ENCODE peak calls at places on chromosomes 12 and 14, in five cellular contexts. G, Y, S, V and A are unnamed samples.

GRCh38 chr12:87931764-87932163 is 97.4 kb downstream of the C12orf50 start:
- DNase-seq in G (no peak), Y (no peak), S (no peak), V (no peak), A (peak; percentile 8)

GRCh38 chr14:75615200-75615599 is 36.8 kb downstream of the FLVCR2 start:
- DNase-seq in G (peak; percentile 62), Y (peak; percentile 18), S (no peak), V (no peak), A (no peak)

GRCh38 chr12:6465467-6466183 is 4.9 kb downstream of the VAMP1 start:
- DNase-seq in G (peak; percentile 72), Y (peak; percentile 63), S (no peak), V (peak; percentile 51), A (peak; percentile 86)

GRCh38 chr12:54160050-54160449 is 28.7 kb downstream of the SMUG1 start:
- DNase-seq in G (no peak), Y (no peak), S (no peak), V (no peak), A (no peak)

GRCh38 chr12:65602579-65603295 is 221.5 kb upstream of the HMGA2 start:
- DNase-seq in G (peak; percentile 78), Y (peak; percentile 81), S (peak; percentile 84), V (peak; percentile 86), A (peak; percentile 97)

GRCh38 chr14:54291491-54292191 is 105.2 kb upstream of the CDKN3 start:
- DNase-seq in G (no peak), Y (peak; percentile 22), S (no peak), V (no peak), A (peak; percentile 59)

GRCh38 chr14:65434216-65434850 is 21.8 kb downstream of the FUT8 start:
- DNase-seq in G (no peak), Y (no peak), S (no peak), V (no peak), A (no peak)

GRCh38 chr12:47317182-47317915 is 237.6 kb upstream of the AMIGO2 start:
- DNase-seq in G (no peak), Y (no peak), S (no peak), V (no peak), A (no peak)

GRCh38 chr12:132429122-132429931 is 60.6 kb upstream of the FBRSL1 start:
- DNase-seq in G (peak; percentile 97), Y (no peak), S (no peak), V (no peak), A (no peak)

GRCh38 chr12:75389706-75390105 is 1.2 kb upstream of the GLIPR1L2 start:
- DNase-seq in G (no peak), Y (no peak), S (no peak), V (no peak), A (no peak)
- H3K4me3 ChIP-seq in G (no peak overlapping the region), Y (peak overlapping the region; percentile 62), S (peak overlapping the region; percentile 69), V (no peak overlapping the region), A (peak overlapping the region; percentile 35)

DNA sequence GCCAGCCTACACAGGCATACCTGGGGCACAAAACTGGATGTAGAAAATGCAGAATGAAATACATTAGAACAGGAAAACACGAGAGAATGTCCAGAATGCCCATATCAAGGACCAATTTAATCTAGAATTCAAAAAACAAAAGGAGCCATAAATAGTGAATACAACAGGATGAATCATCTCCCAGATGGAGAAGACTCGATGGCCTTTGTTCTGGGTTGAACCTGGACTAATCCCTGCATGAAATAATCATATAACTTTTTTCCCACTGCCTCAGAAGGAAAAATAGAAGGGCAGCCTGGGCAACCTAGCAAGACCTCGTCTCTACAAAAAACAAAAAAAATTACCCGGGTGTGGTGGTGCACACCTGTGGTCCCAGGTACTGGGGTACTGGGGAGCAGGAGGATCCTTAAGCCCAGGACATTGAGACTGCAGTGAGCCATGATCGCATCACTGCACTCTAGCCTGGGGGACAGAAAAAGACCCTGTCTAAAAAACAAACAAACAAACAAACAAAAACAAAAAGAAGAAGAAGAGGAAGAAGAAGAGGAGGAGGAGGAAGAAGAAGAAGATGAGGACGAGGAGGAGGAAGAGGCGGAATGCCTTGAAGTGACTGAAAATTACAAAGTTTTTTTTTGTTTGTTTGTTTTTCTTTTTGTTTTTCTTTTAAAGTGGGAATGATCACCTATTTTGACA is 30.3 kb upstream of the NRDE2 start:
- DNase-seq in G (no peak), Y (no peak), S (no peak), V (no peak), A (no peak)
- TF ChIP-seq CTCF in G (no peak), Y (no peak), S (no peak), V (no peak), A (no peak)

DNA sequence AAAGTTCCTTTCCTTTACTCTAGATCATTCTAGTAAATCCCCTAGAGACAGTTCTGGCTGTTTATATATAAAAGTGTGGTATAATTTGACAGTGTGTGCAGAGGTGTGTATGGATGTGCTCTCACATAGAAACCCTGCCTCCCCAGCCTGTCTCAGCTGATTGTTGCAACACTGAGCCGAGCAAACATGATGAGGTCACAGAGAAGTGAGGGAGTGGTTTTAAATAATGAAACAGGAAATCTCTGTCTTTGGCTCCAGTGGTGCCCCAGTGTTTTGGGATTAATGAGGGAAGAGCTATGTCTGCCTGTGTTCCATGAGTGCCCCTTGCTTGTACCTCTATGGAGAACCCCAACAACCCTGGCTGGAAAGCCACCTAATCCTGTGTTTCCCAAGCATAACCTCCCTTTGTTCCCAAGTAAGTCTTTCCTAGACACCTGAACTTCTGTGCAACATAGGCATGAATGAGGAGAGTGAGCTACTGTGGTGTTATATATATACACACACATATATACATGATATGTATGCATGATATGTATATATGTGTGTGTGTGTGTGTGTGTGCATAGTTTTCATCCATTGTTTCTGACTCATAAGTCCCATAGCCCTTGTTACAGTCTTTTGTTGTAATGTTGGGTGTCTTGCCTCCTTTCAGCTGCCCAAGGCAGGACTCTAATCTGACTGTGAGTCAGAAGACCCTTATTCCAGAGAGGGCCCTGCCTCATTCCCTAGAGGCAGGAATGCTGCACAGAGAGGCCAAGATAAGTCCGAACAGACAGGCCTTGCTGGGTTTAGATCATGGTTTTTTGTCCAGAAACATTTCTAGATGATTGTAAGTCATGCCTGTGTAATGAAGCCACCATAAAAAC is 18.0 kb downstream of the TRAF3 start:
- DNase-seq in G (peak; percentile 71), Y (peak; percentile 54), S (peak; percentile 73), V (no peak), A (peak; percentile 94)
- H3K4me3 ChIP-seq in G (no peak overlapping the region), Y (no peak overlapping the region), S (no peak overlapping the region), V (no peak overlapping the region), A (peak overlapping the region; percentile 39)

GRCh38 chr14:46951103-46951502 is 299.5 kb upstream of the RPL10L start:
- DNase-seq in G (no peak), Y (no peak), S (no peak), V (no peak), A (no peak)
- TF ChIP-seq CTCF in G (no peak), Y (no peak), S (no peak), V (no peak), A (no peak)

DNA sequence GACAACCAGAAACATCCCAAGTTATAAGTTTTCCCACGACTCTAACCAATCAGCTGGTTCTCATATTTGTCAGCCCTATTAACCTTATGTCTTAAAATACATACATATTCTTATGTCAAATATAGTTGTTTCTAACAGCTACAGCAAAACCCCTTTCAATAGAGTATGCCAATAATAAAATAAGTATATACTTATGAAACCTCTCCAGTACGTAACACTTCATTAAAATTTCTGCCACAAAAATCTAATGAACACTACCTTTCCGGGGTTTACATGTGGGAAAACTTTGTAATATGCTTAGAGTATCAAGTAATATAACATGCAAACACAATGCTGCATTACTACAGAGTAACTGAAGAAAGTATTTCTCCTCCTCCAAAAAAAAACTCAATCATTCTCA is 1.8 kb downstream of the LRP6 start:
- DNase-seq in G (no peak), Y (no peak), S (no peak), V (no peak), A (no peak)
- H3K4me3 ChIP-seq in G (peak overlapping the region; percentile 63), Y (peak overlapping the region; percentile 74), S (peak overlapping the region; percentile 64), V (peak overlapping the region; percentile 88), A (peak overlapping the region; percentile 86)

GRCh38 chr12:23359975-23360638 is 589.4 kb downstream of the SOX5 start:
- DNase-seq in G (no peak), Y (no peak), S (no peak), V (no peak), A (no peak)

GRCh38 chr12:23356927-23357708 is 592.4 kb downstream of the SOX5 start:
- DNase-seq in G (no peak), Y (no peak), S (no peak), V (no peak), A (no peak)

GRCh38 chr12:23356440-23356839 is 593.0 kb downstream of the SOX5 start:
- DNase-seq in G (no peak), Y (no peak), S (no peak), V (no peak), A (no peak)

DNA sequence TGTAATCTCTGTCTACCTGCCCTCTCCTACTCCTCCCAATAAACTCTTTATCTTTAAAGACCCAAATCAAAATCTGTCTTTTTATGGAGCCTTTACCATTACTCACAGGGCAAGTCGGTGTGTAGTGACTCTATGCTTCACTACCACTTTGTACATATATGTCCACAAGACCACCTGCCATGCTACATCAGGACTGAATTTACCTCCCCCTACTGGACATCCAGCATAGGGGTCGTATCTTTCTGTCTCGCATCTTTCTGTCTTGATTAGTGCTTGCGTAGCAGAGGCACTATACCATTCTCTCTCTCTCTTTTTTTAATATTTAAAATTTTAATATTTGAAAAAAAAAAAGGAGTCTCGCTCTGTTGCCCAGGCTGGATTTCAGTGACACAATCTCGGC is 587.5 kb downstream of the SOX5 start:
- DNase-seq in G (no peak), Y (no peak), S (no peak), V (no peak), A (no peak)
- TF ChIP-seq CTCF in G (no peak), Y (no peak), S (no peak), V (no peak), A (no peak)

GRCh38 chr12:45434094-45434493 is 218.2 kb downstream of the ANO6 start:
- DNase-seq in G (no peak), Y (no peak), S (no peak), V (no peak), A (no peak)
- H3K4me3 ChIP-seq in G (no peak overlapping the region), Y (no peak overlapping the region), S (no peak overlapping the region), V (no peak overlapping the region), A (no peak overlapping the region)

GRCh38 chr14:32254952-32255679 is 52.0 kb upstream of the RNU6-8 start:
- DNase-seq in G (peak; percentile 72), Y (peak; percentile 65), S (peak; percentile 86), V (peak; percentile 61), A (peak; percentile 81)
- TF ChIP-seq CTCF in G (peak; percentile 59), Y (peak; percentile 50), S (peak; percentile 75), V (peak; percentile 82), A (peak; percentile 84)

DNA sequence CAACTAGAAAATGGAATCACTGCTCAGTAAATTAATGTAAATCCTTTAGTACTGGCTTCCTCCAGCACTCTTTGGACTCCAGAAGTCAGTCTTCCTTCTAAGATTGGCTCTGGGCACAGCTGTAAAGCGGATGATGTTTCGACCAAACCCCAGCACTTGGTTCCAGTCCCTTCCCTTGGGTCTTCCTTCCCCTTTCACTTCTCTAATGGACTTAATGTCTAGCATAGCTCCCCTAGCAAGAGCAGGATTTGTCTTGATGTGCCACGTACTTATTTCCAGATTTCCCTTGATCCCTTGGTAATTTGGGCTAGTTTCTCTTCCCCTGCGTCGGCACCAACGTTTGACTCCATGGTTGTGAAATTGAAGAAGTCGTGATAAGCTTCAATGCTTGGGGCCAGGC is 28.3 kb downstream of the C12orf75 start:
- DNase-seq in G (no peak), Y (peak; percentile 10), S (no peak), V (no peak), A (no peak)
- H3K4me3 ChIP-seq in G (no peak overlapping the region), Y (no peak overlapping the region), S (no peak overlapping the region), V (no peak overlapping the region), A (no peak overlapping the region)